ENCODE peak calls at places on chromosomes 12 and 14, in six cellular contexts. Y is bronchial epithelial cell, X is tibial nerve, Z is uterus, M is kidney epithelial cell, N is Panc1. S is an unnamed sample. For H3K36me3, the result is how much of the 10 kb centered on the place peaks cover.

GRCh38 chr14:50830044-50830931 is 674 bp downstream of the NIN start:
- DNase-seq in N (no peak), Z (peak), X (peak), Y (peak), M (no peak), S (peak)

GRCh38 chr12:132182711-132183365 is 38.6 kb downstream of the NOC4L start:
- DNase-seq in N (no peak), M (no peak), Z (no peak), Y (no peak), X (no peak), S (no peak)

GRCh38 chr12:76313289-76313688 is 34.9 kb downstream of the BBS10 start:
- DNase-seq in Y (no peak), M (no peak), Z (no peak), X (no peak), N (no peak), S (no peak)

GRCh38 chr14:22555573-22556011 is 33.4 kb downstream of the DAD1 start:
- DNase-seq in Y (peak), X (no peak), M (no peak), N (no peak), Z (no peak), S (no peak)

GRCh38 chr12:56040151-56040550 is 1.6 kb upstream of the RPS26 start:
- DNase-seq in Y (no peak), N (no peak), Z (no peak), X (no peak), M (no peak), S (no peak)

GRCh38 chr12:111311011-111311410 is 57.9 kb downstream of the PHETA1 start:
- DNase-seq in Z (no peak), M (no peak), Y (no peak), X (no peak), N (no peak), S (no peak)

GRCh38 chr14:90381999-90382451 is 14.8 kb upstream of the CALM1 start:
- DNase-seq in N (no peak), Y (peak), X (peak), M (no peak), Z (peak), S (peak)

GRCh38 chr14:21038416-21039058 is 3.6 kb upstream of the RNASE7 start:
- DNase-seq in X (no peak), Z (no peak), Y (no peak), N (no peak), M (no peak), S (no peak)

GRCh38 chr14:91373591-91374245 is 43.9 kb downstream of the CCDC88C start:
- DNase-seq in M (no peak), N (no peak), X (no peak), Z (no peak), Y (no peak), S (no peak)

GRCh38 chr12:63037721-63038120 is 102.8 kb upstream of the PPM1H start:
- DNase-seq in Z (no peak), N (no peak), X (no peak), M (no peak), Y (no peak), S (no peak)

GRCh38 chr12:121390856-121391255 is 9.1 kb upstream of the RNF34 start:
- DNase-seq in M (no peak), Z (no peak), X (no peak), N (no peak), Y (peak), S (no peak)

GRCh38 chr12:124422570-124423523 is 128.0 kb downstream of the RFLNA start:
- DNase-seq in Z (peak), M (peak), X (peak), N (no peak), Y (peak), S (peak)

GRCh38 chr14:22466520-22466919 is 122.5 kb downstream of the DAD1 start:
- DNase-seq in X (no peak), Y (peak), Z (no peak), M (no peak), N (no peak), S (no peak)

GRCh38 chr12:130747867-130748740 is 32.0 kb upstream of the RIMBP2 start:
- DNase-seq in X (peak), N (peak), Z (peak), Y (peak), M (peak), S (peak)

GRCh38 chr14:69047255-69047654 is 68.2 kb upstream of the ACTN1 start:
- DNase-seq in M (no peak), X (no peak), Z (no peak), N (no peak), Y (no peak), S (no peak)

GRCh38 chr14:19799880-19800279 is 3.7 kb upstream of the OR4N2 start:
- DNase-seq in Z (no peak), X (no peak), M (no peak), Y (no peak), N (no peak), S (no peak)

GRCh38 chr14:40601063-40601462 is 1005.6 kb upstream of the LRFN5 start:
- DNase-seq in Z (no peak), M (no peak), N (no peak), Y (no peak), X (no peak), S (no peak)

GRCh38 chr12:42119085-42119633 is 25.5 kb downstream of the GXYLT1 start:
- DNase-seq in X (no peak), Z (no peak), N (no peak), M (no peak), Y (no peak), S (no peak)

GRCh38 chr14:28779416-28779941 is 12.9 kb downstream of the FOXG1 start:
- DNase-seq in Z (no peak), N (no peak), X (no peak), M (no peak), Y (no peak), S (no peak)

GRCh38 chr12:24860546-24860945 is 88.4 kb downstream of the BCAT1 start:
- DNase-seq in Z (no peak), X (no peak), Y (no peak), N (no peak), M (no peak), S (no peak)

GRCh38 chr12:132284071-132284492 is 45.3 kb downstream of the GALNT9 start:
- DNase-seq in Z (no peak), M (no peak), X (no peak), Y (no peak), N (no peak), S (no peak)

GRCh38 chr12:52838871-52839446 is 4.8 kb upstream of the KRT79 start:
- DNase-seq in Z (no peak), M (no peak), Y (no peak), X (no peak), N (no peak), S (no peak)

GRCh38 chr12:64566882-64567517 is 43.3 kb upstream of the RASSF3 start:
- DNase-seq in M (no peak), N (no peak), Y (no peak), Z (no peak), X (no peak), S (no peak)

GRCh38 chr12:50725011-50725899 is 38.6 kb upstream of the ATF1 start:
- DNase-seq in Z (no peak), M (no peak), X (peak), N (no peak), Y (no peak), S (no peak)
- H3K36me3 ChIP-seq in Z (under half), M (under half), X (half or more), N (under half), Y (under half), S (half or more)

GRCh38 chr14:103550451-103551337 is 11.8 kb downstream of the BAG5 start:
- DNase-seq in Z (peak), X (no peak), Y (no peak), N (no peak), M (peak), S (peak)

GRCh38 chr14:103552011-103552797 is 10.3 kb downstream of the BAG5 start:
- DNase-seq in X (no peak), N (no peak), M (peak), Y (peak), Z (peak), S (peak)

GRCh38 chr14:103551338-103551762 is 11.1 kb downstream of the BAG5 start:
- DNase-seq in X (no peak), Z (peak), M (no peak), Y (no peak), N (no peak), S (peak)

GRCh38 chr14:103555559-103556337 is 6.7 kb downstream of the BAG5 start:
- DNase-seq in Z (no peak), X (no peak), Y (no peak), N (no peak), M (no peak), S (no peak)

DNA sequence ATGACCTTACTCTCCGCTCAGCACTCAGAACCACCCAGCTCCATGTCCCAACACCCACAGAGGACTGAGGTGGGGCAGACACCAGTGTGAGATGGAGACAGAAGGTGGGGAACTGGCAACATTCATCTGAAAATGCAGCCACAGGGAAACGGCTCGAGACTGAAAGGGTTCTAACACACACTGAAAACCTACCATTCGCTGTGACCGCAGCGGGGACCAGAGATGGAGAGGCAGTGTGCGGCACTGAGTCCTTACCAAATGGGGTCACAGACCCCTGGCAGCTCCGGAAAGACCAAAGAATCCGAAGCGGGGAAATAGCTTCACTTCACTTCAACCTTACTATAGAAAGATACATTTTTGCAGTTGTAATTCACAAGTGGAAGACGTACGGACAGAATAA is 9.6 kb downstream of the BAG5 start:
- DNase-seq in X (no peak), Z (no peak), M (no peak), N (no peak), Y (no peak), S (no peak)
- H3K4me3 ChIP-seq in X (no peak), Z (no peak), M (no peak), N (no peak), Y (no peak), S (no peak)

GRCh38 chr14:80546056-80546854 is 335.0 kb upstream of the DIO2 start:
- DNase-seq in N (no peak), Z (no peak), X (no peak), Y (no peak), M (no peak), S (no peak)
- TF ChIP-seq CTCF in N (no peak), Z (no peak), X (no peak), Y (no peak), M (no peak), S (no peak)

GRCh38 chr14:64674829-64675228 is 29.4 kb upstream of the PLEKHG3 start:
- DNase-seq in Y (no peak), Z (no peak), N (no peak), X (no peak), M (no peak), S (no peak)
- H3K36me3 ChIP-seq in Y (under half), Z (under half), N (under half), X (under half), M (under half), S (under half)